ENCODE peak calls at places on chromosomes 4 and X, in ten cellular contexts. W, C, G, L, H, E, S, N, Q and A are unnamed samples.

GRCh38 chr4:139899346-139899745 is 233.7 kb downstream of the MGST2 start:
- DNase-seq in W (no peak), C (no peak), G (no peak), L (no peak), H (no peak), E (no peak), S (no peak), N (no peak), Q (no peak), A (no peak)

GRCh38 chr4:176123710-176124407 is 58.2 kb downstream of the WDR17 start:
- DNase-seq in W (peak), C (no peak), G (peak), L (peak), H (peak), E (peak), S (peak), N (no peak), Q (no peak), A (peak)

GRCh38 chr4:57405359-57405758 is 295.2 kb upstream of the IGFBP7 start:
- DNase-seq in W (no peak), C (no peak), G (no peak), L (peak), H (no peak), E (peak), S (no peak), N (no peak), Q (no peak), A (no peak)

GRCh38 chr4:116573540-116573939 is 511.8 kb downstream of the TRAM1L1 start:
- DNase-seq in W (no peak), C (no peak), G (no peak), L (no peak), H (no peak), E (no peak), S (no peak), N (no peak), Q (no peak), A (no peak)

GRCh38 chr4:113222006-113222405 is 172.6 kb downstream of the ANK2 start:
- DNase-seq in W (no peak), C (no peak), G (no peak), L (peak), H (no peak), E (no peak), S (no peak), N (no peak), Q (no peak), A (no peak)

GRCh38 chr4:105306158-105306781 is 159.6 kb downstream of the TET2 start:
- DNase-seq in W (no peak), C (no peak), G (peak), L (peak), H (no peak), E (peak), S (no peak), N (no peak), Q (peak), A (peak)

GRCh38 chr4:8180310-8181093 is 18.6 kb upstream of the SH3TC1 start:
- DNase-seq in W (no peak), C (no peak), G (no peak), L (no peak), H (no peak), E (peak), S (no peak), N (no peak), Q (no peak), A (no peak)

GRCh38 chrX:9562851-9563250 is 98.0 kb downstream of the TBL1X start:
- DNase-seq in W (no peak), C (peak), G (no peak), L (peak), H (no peak), E (peak), S (peak), N (no peak), Q (no peak), A (no peak)

GRCh38 chr4:130309221-130309620 is 1213.3 kb downstream of the C4orf33 start:
- DNase-seq in W (no peak), C (no peak), G (no peak), L (no peak), H (no peak), E (no peak), S (no peak), N (no peak), Q (no peak), A (no peak)

GRCh38 chr4:82638479-82638878 is 76.7 kb upstream of the TMEM150C start:
- DNase-seq in W (no peak), C (no peak), G (peak), L (no peak), H (peak), E (no peak), S (no peak), N (no peak), Q (no peak), A (no peak)

GRCh38 chr4:99404595-99405287 is 30.4 kb downstream of the ADH7 start:
- DNase-seq in W (no peak), C (no peak), G (peak), L (peak), H (no peak), E (peak), S (peak), N (no peak), Q (no peak), A (peak)

GRCh38 chr4:24234288-24234848 is 344.5 kb upstream of the PPARGC1A start:
- DNase-seq in W (no peak), C (no peak), G (no peak), L (no peak), H (no peak), E (no peak), S (no peak), N (no peak), Q (no peak), A (no peak)

GRCh38 chrX:151714367-151714766 is 1.5 kb upstream of the FATE1 start:
- DNase-seq in W (peak), C (no peak), G (no peak), L (no peak), H (no peak), E (no peak), S (no peak), N (no peak), Q (no peak), A (no peak)

GRCh38 chr4:126766266-126766665 is 866.5 kb upstream of the INTU start:
- DNase-seq in W (no peak), C (no peak), G (no peak), L (peak), H (no peak), E (no peak), S (no peak), N (no peak), Q (no peak), A (no peak)

GRCh38 chr4:20356565-20356964 is 104.9 kb downstream of the SLIT2 start:
- DNase-seq in W (no peak), C (no peak), G (no peak), L (peak), H (no peak), E (no peak), S (no peak), N (no peak), Q (no peak), A (no peak)

GRCh38 chr4:133151301-133151680 is 2.2 kb downstream of the PCDH10 start:
- DNase-seq in W (peak), C (no peak), G (no peak), L (peak), H (no peak), E (no peak), S (no peak), N (no peak), Q (no peak), A (no peak)

GRCh38 chr4:34323549-34324325 is 1920.6 kb downstream of the ARAP2 start:
- DNase-seq in W (no peak), C (no peak), G (no peak), L (peak), H (no peak), E (peak), S (no peak), N (no peak), Q (no peak), A (no peak)

GRCh38 chrX:17067534-17067933 is 121.1 kb downstream of the REPS2 start:
- DNase-seq in W (no peak), C (no peak), G (no peak), L (no peak), H (no peak), E (no peak), S (no peak), N (no peak), Q (no peak), A (no peak)

GRCh38 chr4:163048447-163048846 is 118.2 kb downstream of the NAF1 start:
- DNase-seq in W (peak), C (peak), G (peak), L (peak), H (peak), E (peak), S (no peak), N (no peak), Q (no peak), A (peak)

GRCh38 chr4:140057693-140058092 is 96.3 kb downstream of the MAML3 start:
- DNase-seq in W (no peak), C (no peak), G (no peak), L (no peak), H (no peak), E (no peak), S (no peak), N (no peak), Q (no peak), A (no peak)

GRCh38 chr4:8503801-8504200 is 63.2 kb downstream of the TRMT44 start:
- DNase-seq in W (no peak), C (no peak), G (no peak), L (no peak), H (no peak), E (no peak), S (no peak), N (no peak), Q (no peak), A (no peak)

GRCh38 chrX:56233100-56233499 is 944 bp downstream of the KLF8 start:
- DNase-seq in W (no peak), C (no peak), G (no peak), L (no peak), H (no peak), E (no peak), S (no peak), N (no peak), Q (no peak), A (no peak)

GRCh38 chrX:102341867-102342266 is 94.9 kb downstream of the NXF2 start:
- DNase-seq in W (no peak), C (no peak), G (no peak), L (peak), H (no peak), E (peak), S (no peak), N (no peak), Q (no peak), A (no peak)

GRCh38 chr4:36426741-36427140 is 145.3 kb downstream of the DTHD1 start:
- DNase-seq in W (no peak), C (no peak), G (no peak), L (no peak), H (no peak), E (no peak), S (no peak), N (no peak), Q (no peak), A (no peak)

GRCh38 chr4:53455766-53456165 is 78.3 kb downstream of the FIP1L1 start:
- DNase-seq in W (no peak), C (no peak), G (no peak), L (no peak), H (no peak), E (peak), S (no peak), N (no peak), Q (no peak), A (no peak)

GRCh38 chrX:52504551-52504950 is 8.9 kb downstream of the XAGE1A start:
- DNase-seq in W (no peak), C (no peak), G (no peak), L (no peak), H (no peak), E (no peak), S (no peak), N (no peak), Q (no peak), A (no peak)

GRCh38 chrX:17072726-17073125 is 126.3 kb downstream of the REPS2 start:
- DNase-seq in W (no peak), C (no peak), G (no peak), L (no peak), H (no peak), E (no peak), S (no peak), N (no peak), Q (no peak), A (no peak)

GRCh38 chrX:12791253-12792228 is at the start of gene PRPS2:
- DNase-seq in W (peak), C (peak), G (peak), L (peak), H (peak), E (peak), S (no peak), N (peak), Q (peak), A (peak)

GRCh38 chr4:40196724-40197281 is at the start of gene RHOH:
- DNase-seq in W (no peak), C (no peak), G (peak), L (no peak), H (peak), E (no peak), S (no peak), N (peak), Q (no peak), A (peak)

GRCh38 chr4:952881-953573 is 20.3 kb downstream of the DGKQ start:
- DNase-seq in W (no peak), C (no peak), G (no peak), L (no peak), H (no peak), E (no peak), S (no peak), N (peak), Q (no peak), A (no peak)

GRCh38 chrX:16828126-16828908 is 41.8 kb downstream of the RBBP7 start:
- DNase-seq in W (no peak), C (no peak), G (no peak), L (peak), H (no peak), E (no peak), S (no peak), N (no peak), Q (no peak), A (no peak)

DNA sequence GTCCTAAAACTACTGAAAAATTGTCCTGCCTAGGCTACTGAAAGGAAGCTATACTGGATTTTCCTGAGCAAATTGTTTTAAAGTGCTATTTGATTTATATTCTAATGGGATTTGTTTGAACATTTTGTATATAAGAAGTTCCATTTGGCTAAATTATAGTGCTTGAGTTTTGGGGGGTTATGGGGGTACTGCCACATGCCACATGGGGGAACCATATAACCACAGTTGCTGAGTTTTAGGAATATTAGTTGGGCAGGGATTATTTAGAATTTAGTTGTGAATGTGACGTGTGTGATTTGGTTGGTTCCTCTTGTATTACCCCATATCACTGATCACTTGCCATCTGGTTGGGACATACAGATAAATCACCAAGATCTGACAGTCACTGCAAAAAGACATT is 224.5 kb upstream of the TAPT1 start:
- DNase-seq in W (no peak), C (no peak), G (no peak), L (peak), H (no peak), E (no peak), S (no peak), N (no peak), Q (no peak), A (no peak)
- TF ChIP-seq CTCF in W (no peak), C (no peak), G (no peak), L (peak), H (no peak), E (no peak), S (peak), N (no peak), Q (no peak), A (no peak)

DNA sequence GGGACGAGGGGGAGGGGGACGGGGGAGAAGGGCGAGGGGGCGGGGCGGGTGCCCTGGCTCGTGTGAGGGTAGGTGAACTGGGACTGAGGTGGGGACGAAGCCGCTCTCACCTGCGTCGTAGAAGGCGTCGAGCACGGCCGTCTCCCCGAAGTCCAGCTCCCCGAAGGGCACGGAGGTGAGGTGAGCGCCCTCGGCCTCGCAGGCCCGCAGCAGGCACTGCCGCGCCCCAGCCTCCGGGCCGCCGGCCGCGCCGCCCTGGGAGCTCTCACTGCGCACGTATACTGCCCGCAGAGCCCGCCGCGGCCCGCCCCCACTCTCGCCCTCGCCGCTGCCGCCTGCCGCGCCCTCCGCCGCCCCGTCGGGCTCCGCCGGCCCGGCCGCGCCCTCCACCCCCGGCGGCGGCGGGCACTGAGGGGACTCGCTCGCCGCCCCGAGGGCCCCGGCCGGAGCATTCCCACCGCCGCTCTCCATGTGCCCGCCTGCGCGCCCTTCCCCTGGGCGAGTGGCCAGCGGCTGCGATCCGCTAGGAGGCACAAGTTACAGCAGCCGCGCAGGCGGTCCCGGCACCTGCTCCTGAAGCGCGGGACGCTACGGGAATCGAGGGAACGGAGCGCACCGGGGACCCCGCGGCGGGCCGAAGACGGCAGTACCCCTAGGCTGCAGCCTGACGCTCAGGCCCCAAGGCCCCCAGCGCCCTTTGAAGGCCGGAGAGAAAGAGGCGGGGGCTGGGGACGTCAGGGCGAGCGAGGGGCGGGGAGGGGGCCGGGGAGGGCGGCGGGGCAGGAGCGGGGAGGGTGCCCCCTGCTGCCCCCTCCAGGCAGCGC is at the start of gene MAP3K15:
- DNase-seq in W (peak), C (peak), G (peak), L (no peak), H (no peak), E (peak), S (no peak), N (peak), Q (peak), A (peak)
- TF ChIP-seq CTCF in W (peak), C (peak), G (no peak), L (no peak), H (no peak), E (no peak), S (no peak), N (no peak), Q (no peak), A (no peak)

GRCh38 chrX:15382809-15383208 is 1.4 kb downstream of the VEGFD start:
- DNase-seq in W (no peak), C (no peak), G (no peak), L (no peak), H (no peak), E (peak), S (no peak), N (no peak), Q (no peak), A (no peak)
- TF ChIP-seq CTCF in W (no peak), C (no peak), G (no peak), L (no peak), H (peak), E (peak), S (peak), N (no peak), Q (no peak), A (no peak)

DNA sequence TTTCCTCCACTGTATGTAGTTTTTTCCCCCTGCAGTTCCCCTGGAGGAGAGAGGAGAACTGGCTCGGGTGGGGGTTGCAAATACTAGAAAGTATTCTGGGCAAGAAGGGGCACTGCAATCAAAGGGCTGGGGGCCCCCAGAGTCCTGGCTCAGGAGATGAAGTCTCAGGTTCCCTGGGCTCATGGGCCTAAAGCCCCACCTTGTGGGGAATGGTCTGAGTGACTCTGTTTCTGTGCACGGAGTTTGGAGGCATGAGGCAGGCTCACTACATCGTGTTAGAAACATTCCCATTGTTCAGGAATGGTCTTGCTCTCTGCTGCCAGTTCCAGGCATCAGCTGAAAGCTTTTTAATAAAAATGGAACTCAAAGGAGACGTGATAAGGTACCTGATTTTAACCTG is 122.5 kb downstream of the TMEM164 start:
- DNase-seq in W (peak), C (no peak), G (no peak), L (peak), H (no peak), E (peak), S (no peak), N (no peak), Q (no peak), A (no peak)
- TF ChIP-seq CTCF in W (no peak), C (peak), G (no peak), L (peak), H (peak), E (peak), S (peak), N (no peak), Q (no peak), A (peak)

DNA sequence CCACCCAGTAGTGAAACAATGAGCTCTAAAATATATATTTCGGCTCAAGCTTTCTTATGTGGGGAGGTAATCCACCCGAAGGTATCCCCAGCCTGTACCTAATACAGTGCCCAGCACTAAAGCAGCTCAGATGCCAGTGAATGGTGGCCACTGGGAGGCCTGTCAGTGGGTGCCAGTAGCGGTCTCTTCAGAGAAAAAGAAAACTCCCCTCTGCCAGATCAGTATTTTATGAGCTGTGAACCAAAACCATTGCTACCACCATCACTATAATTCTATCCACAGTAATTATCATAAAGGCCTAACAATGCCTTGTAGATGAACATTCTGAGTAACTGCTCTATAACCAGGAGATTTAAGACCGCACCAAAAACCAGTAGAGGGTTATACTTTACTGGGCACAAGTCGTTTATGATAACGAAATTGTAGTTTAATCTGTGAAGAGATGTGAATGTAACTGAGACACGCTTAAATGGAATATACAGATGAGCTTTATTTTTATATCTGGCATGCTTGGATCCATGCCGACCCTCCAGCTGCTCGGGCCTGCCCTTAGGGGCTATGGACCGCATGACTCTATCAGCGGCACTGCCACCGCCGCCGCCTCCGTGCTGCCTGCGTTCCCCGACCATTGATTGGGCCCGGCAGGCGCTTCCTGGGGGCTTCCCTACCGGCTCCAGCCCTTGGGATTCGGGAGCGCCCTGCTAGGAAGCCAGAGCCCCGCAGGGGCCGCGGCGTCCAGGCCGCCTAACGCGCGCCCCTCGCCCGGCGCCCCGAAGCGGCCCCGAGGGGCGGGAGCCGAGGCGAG is 586 bp upstream of the NFKB1 start:
- DNase-seq in W (peak), C (no peak), G (peak), L (peak), H (peak), E (peak), S (no peak), N (peak), Q (peak), A (peak)
- TF ChIP-seq CTCF in W (no peak), C (no peak), G (no peak), L (no peak), H (peak), E (no peak), S (no peak), N (no peak), Q (no peak), A (no peak)

DNA sequence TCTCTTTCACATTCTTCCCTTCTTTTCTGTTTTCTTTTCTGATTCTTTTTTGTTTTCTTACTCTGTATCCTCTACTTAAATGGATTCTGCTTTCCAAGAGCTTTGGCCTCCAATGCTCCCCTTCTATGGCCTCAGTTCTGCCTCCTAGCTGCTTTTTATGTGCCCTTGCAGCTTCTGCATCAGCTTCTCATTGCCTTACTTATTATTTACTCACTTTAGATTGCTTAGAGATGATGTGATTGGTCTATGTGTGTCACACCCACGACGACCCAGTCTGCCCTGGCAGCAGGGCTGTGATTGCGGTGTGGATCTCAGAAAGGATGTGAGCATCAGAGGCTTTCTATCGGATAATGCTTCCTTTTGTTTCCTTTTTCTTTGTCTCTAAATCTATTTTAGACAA is 71.8 kb upstream of the SMARCA5 start:
- DNase-seq in W (no peak), C (no peak), G (no peak), L (no peak), H (no peak), E (no peak), S (no peak), N (no peak), Q (no peak), A (no peak)
- TF ChIP-seq CTCF in W (no peak), C (no peak), G (no peak), L (no peak), H (peak), E (no peak), S (peak), N (no peak), Q (no peak), A (no peak)